ENCODE peak calls at places on chromosomes 2 and 18, in seven cellular contexts. T is HCT116, Z is endothelial cell of umbilical vein, Q is IMR-90, U is hepatocyte, M is DND-41, K is MM.1S. X is an unnamed sample. For H3K9me3, the result is how much of the 10 kb centered on the place peaks cover.

GRCh38 chr2:20164061-20164733 is 60.7 kb downstream of the SDC1 start:
- DNase-seq in T (no peak), Z (no peak), Q (no peak), U (no peak), M (no peak), K (no peak), X (no peak)

GRCh38 chr2:165410231-165410630 is 59.3 kb upstream of the CSRNP3 start:
- DNase-seq in T (no peak), Z (no peak), Q (no peak), U (no peak), M (no peak), K (no peak), X (no peak)

GRCh38 chr18:3213231-3214059 is 6.3 kb downstream of the MYOM1 start:
- DNase-seq in T (no peak), Z (peak), Q (no peak), U (no peak), M (peak), K (peak), X (no peak)

GRCh38 chr2:227447606-227448005 is 24.4 kb upstream of the AGFG1 start:
- DNase-seq in T (no peak), Z (no peak), Q (peak), U (no peak), M (no peak), K (no peak), X (no peak)

GRCh38 chr2:230905448-230906430 is 19.3 kb downstream of the GPR55 start:
- DNase-seq in T (peak), Z (no peak), Q (peak), U (peak), M (peak), K (no peak), X (peak)

GRCh38 chr2:159225025-159226016 is 61.2 kb downstream of the WDSUB1 start:
- DNase-seq in T (no peak), Z (peak), Q (no peak), U (no peak), M (no peak), K (no peak), X (no peak)

GRCh38 chr2:30234180-30234971 is 3.0 kb downstream of the LBH start:
- DNase-seq in T (no peak), Z (peak), Q (peak), U (peak), M (no peak), K (no peak), X (no peak)

GRCh38 chr2:100832885-100833284 is 12.9 kb downstream of the NPAS2 start:
- DNase-seq in T (no peak), Z (peak), Q (peak), U (no peak), M (no peak), K (no peak), X (no peak)

GRCh38 chr2:202171246-202171833 is 67.1 kb downstream of the SUMO1 start:
- DNase-seq in T (no peak), Z (peak), Q (no peak), U (peak), M (no peak), K (no peak), X (no peak)

GRCh38 chr2:233486778-233487552 is 79.6 kb downstream of the USP40 start:
- DNase-seq in T (no peak), Z (peak), Q (peak), U (no peak), M (no peak), K (no peak), X (no peak)

GRCh38 chr18:678482-679182 is 21.2 kb downstream of the TYMS start:
- DNase-seq in T (no peak), Z (no peak), Q (no peak), U (no peak), M (no peak), K (no peak), X (no peak)

GRCh38 chr2:68604077-68604476 is 39.3 kb upstream of the PROKR1 start:
- DNase-seq in T (no peak), Z (no peak), Q (no peak), U (no peak), M (no peak), K (no peak), X (no peak)

GRCh38 chr2:62577994-62578836 is 72.2 kb upstream of the TMEM17 start:
- DNase-seq in T (peak), Z (peak), Q (peak), U (no peak), M (no peak), K (no peak), X (no peak)

GRCh38 chr2:75311993-75312392 is 112.7 kb upstream of the TACR1 start:
- DNase-seq in T (peak), Z (no peak), Q (no peak), U (no peak), M (peak), K (peak), X (peak)

DNA sequence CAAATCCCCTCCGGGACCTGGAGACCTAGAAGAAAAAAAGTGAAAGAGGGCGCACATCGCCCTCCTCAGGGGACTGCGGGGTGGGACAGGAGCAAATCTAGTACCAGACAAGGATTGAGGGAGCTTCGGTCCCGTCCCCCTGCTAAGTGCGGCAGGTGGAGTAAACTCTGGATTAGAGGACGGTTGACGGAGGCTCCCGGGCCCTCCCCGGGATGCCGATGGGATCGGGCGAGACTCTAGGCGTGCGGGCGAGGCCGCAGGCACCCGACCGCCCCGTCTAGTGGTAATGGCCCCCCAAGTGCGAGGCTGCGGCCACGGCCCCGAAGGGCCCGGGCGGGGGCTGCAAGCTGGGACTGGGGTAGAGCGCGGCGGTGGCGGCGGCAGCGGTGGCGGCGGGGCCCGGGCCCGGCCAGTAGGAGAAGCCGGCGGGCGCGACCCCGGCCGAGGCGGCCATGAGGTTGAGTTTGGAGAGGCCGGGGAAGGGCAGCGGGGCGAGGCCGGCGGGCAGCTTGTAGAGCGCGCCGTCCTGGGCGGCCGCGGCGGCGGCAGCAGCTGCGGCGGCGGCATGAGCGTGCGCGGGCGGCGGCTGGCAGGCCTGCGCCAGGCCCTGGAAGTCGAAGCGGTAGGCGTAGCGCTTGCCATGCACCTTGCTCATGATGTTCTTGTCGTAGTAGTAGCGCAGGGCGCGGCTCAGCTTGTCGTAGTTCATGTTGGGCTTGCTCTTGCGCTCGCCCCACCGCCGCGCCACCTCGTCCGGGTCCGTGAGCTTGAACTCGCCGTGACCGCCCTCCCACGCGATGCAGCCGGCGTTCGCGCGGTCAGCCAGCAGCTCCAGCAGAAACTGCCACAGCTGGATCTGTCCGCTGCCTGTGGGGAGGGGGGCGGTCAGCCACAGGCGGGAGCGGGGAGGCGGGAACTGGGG is 3.3 kb downstream of the FEV start:
- DNase-seq in T (no peak), Z (no peak), Q (peak), U (peak), M (no peak), K (peak), X (peak)
- H2AFZ ChIP-seq in T (no peak), Z (no peak), Q (peak), U (no peak), M (no peak), K (no peak), X (no peak)

GRCh38 chr2:98637401-98638144 is 29.2 kb downstream of the UNC50 start:
- DNase-seq in T (no peak), Z (no peak), Q (no peak), U (no peak), M (peak), K (no peak), X (no peak)
- H3K4me2 ChIP-seq in T (no peak), Z (no peak), Q (no peak), U (no peak), M (peak), K (no peak), X (no peak)

GRCh38 chr2:116732322-116732721 is 1082.2 kb upstream of the DDX18 start:
- DNase-seq in T (no peak), Z (no peak), Q (no peak), U (no peak), M (no peak), K (no peak), X (no peak)
- H3K9me3 ChIP-seq in T (under half), Z (under half), Q (under half), U (under half), M (under half), K (under half), X (under half)

GRCh38 chr2:215607790-215608189 is 171.9 kb upstream of the FN1 start:
- DNase-seq in T (no peak), Z (no peak), Q (peak), U (no peak), M (no peak), K (no peak), X (no peak)
- H2AFZ ChIP-seq in T (no peak), Z (no peak), Q (no peak), U (no peak), M (no peak), K (no peak), X (no peak)

GRCh38 chr2:127078028-127078427 is 28.9 kb downstream of the BIN1 start:
- DNase-seq in T (no peak), Z (no peak), Q (no peak), U (no peak), M (no peak), K (no peak), X (no peak)

GRCh38 chr2:127078691-127079270 is 28.2 kb downstream of the BIN1 start:
- DNase-seq in T (no peak), Z (no peak), Q (no peak), U (no peak), M (no peak), K (no peak), X (no peak)

GRCh38 chr2:127080941-127081769 is 25.8 kb downstream of the BIN1 start:
- DNase-seq in T (no peak), Z (no peak), Q (no peak), U (no peak), M (no peak), K (no peak), X (peak)

GRCh38 chr2:127080226-127080940 is 26.6 kb downstream of the BIN1 start:
- DNase-seq in T (no peak), Z (no peak), Q (no peak), U (peak), M (no peak), K (no peak), X (no peak)

DNA sequence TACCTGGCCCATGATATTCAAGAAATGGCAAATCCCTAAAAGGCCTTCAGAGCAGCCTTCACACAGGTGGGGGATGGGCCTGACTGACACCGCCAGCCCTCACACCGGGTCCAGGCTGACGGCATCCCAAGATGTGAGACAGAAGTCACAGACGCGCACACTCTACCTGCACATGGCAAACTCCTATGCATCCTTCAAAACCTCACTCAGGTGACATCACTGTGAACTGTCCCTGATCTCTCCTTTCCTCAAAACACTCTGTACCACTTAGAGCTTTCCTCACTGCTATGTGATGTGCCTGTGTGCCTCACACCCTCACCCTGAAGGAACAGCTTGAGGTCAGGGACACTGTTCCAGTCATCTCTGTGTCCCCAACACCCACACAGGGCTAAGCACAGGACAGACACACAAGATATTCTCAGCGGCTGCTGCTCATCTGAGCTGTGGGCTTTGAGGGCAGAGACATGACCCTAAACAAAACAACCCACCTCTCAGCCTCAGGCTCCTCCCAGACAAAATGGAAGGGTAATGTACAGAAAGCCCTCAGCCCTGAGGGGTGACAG is 27.5 kb downstream of the BIN1 start:
- DNase-seq in T (no peak), Z (no peak), Q (no peak), U (no peak), M (no peak), K (no peak), X (no peak)
- H3K4me2 ChIP-seq in T (peak), Z (no peak), Q (no peak), U (peak), M (no peak), K (no peak), X (no peak)

GRCh38 chr2:176468471-176468870 is 199.2 kb downstream of the MTX2 start:
- DNase-seq in T (no peak), Z (no peak), Q (no peak), U (no peak), M (no peak), K (no peak), X (no peak)

GRCh38 chr2:176473177-176473576 is 203.9 kb downstream of the MTX2 start:
- DNase-seq in T (no peak), Z (peak), Q (peak), U (no peak), M (peak), K (peak), X (no peak)

GRCh38 chr2:176473851-176474250 is 204.6 kb downstream of the MTX2 start:
- DNase-seq in T (no peak), Z (no peak), Q (no peak), U (no peak), M (no peak), K (no peak), X (no peak)

GRCh38 chr2:176471949-176472348 is 202.7 kb downstream of the MTX2 start:
- DNase-seq in T (no peak), Z (no peak), Q (no peak), U (no peak), M (peak), K (no peak), X (no peak)

DNA sequence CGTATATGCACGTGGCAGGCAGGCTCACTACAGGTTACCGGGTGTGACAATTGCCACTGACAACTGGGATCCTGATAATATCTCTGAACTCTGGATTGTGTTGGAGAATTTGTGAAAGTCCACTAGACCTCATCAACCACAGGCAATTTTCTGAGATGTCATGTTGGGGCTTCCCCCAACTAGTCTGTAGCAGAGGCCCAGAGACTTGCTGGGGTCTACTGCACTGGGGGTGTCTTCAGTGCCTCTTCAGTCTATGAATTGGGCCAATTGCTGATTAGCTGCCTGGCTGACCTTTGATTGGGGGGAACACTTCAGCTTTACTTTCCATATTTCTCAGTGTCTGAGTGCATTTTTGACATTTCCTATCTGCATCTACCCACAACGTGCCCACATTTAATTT is 201.5 kb downstream of the MTX2 start:
- DNase-seq in T (no peak), Z (no peak), Q (no peak), U (no peak), M (no peak), K (no peak), X (no peak)
- H3K9me3 ChIP-seq in T (under half), Z (under half), Q (under half), U (under half), M (under half), K (under half), X (under half)

X was measured in Karpas-422.